ENCODE peak calls at places on chromosomes 7 and 10, in nine cellular contexts. D, P, R, U, X, S, Z, T and H are unnamed samples.

GRCh38 chr7:26197153-26198115 is 3.1 kb downstream of the HNRNPA2B1 start:
- DNase-seq in D (peak), P (no peak), R (no peak), U (no peak), X (no peak), S (no peak), Z (no peak), T (no peak), H (no peak)

GRCh38 chr10:132784582-132785432 is 1.1 kb downstream of the NKX6-2 start:
- DNase-seq in D (no peak), P (no peak), R (no peak), U (no peak), X (no peak), S (no peak), Z (no peak), T (no peak), H (no peak)

GRCh38 chr10:125411724-125412123 is 251.4 kb upstream of the CTBP2 start:
- DNase-seq in D (no peak), P (no peak), R (no peak), U (no peak), X (no peak), S (no peak), Z (peak), T (no peak), H (no peak)

GRCh38 chr10:103111031-103111917 is 81.8 kb downstream of the NT5C2 start:
- DNase-seq in D (peak), P (no peak), R (peak), U (no peak), X (no peak), S (no peak), Z (no peak), T (no peak), H (no peak)

GRCh38 chr10:6748981-6749630 is 169.0 kb upstream of the PRKCQ start:
- DNase-seq in D (no peak), P (no peak), R (no peak), U (no peak), X (no peak), S (no peak), Z (no peak), T (no peak), H (no peak)

GRCh38 chr10:50470798-50471582 is 152.8 kb downstream of the SGMS1 start:
- DNase-seq in D (no peak), P (no peak), R (no peak), U (no peak), X (no peak), S (no peak), Z (no peak), T (no peak), H (no peak)

GRCh38 chr10:119595134-119595714 is 1.5 kb downstream of the TIAL1 start:
- DNase-seq in D (no peak), P (no peak), R (no peak), U (no peak), X (no peak), S (no peak), Z (peak), T (no peak), H (no peak)

GRCh38 chr7:69295971-69296370 is 302.3 kb upstream of the AUTS2 start:
- DNase-seq in D (no peak), P (no peak), R (no peak), U (no peak), X (no peak), S (no peak), Z (no peak), T (no peak), H (no peak)

GRCh38 chr10:46284286-46285229 is 2.2 kb upstream of the ANTXRL start:
- DNase-seq in D (peak), P (peak), R (peak), U (peak), X (peak), S (peak), Z (peak), T (peak), H (peak)